ENCODE peak calls at places on chromosomes 3 and 15, in five cellular contexts. One of them, this sample, is unnamed.

GRCh38 chr3:159273608-159274007 is 471.8 kb downstream of the MFSD1 start:
- DNase-seq in IMR-90: peak; percentile 43
- DNase-seq in testis: peak; percentile 54
- DNase-seq in left ventricle myocardium inferior: peak; percentile 22
- DNase-seq in lung: peak; percentile 44
- DNase-seq in this sample: no peak

GRCh38 chr15:50830477-50831354 is 65.2 kb upstream of the SPPL2A start:
- DNase-seq in testis: no peak
- DNase-seq in lung: no peak
- DNase-seq in left ventricle myocardium inferior: no peak
- DNase-seq in IMR-90: no peak
- DNase-seq in this sample: no peak

GRCh38 chr3:175398676-175399075 is 539.5 kb downstream of the NAALADL2 start:
- DNase-seq in left ventricle myocardium inferior: no peak
- DNase-seq in testis: no peak
- DNase-seq in IMR-90: peak; percentile 88
- DNase-seq in lung: no peak
- DNase-seq in this sample: no peak

GRCh38 chr15:82159922-82160321 is 102.6 kb downstream of the EFL1 start:
- DNase-seq in lung: no peak
- DNase-seq in IMR-90: peak; percentile 100
- DNase-seq in testis: no peak
- DNase-seq in left ventricle myocardium inferior: no peak
- DNase-seq in this sample: no peak

GRCh38 chr15:76177491-76178040 is 117.8 kb downstream of the TMEM266 start:
- DNase-seq in IMR-90: peak; percentile 17
- DNase-seq in lung: no peak
- DNase-seq in left ventricle myocardium inferior: peak; percentile 69
- DNase-seq in testis: no peak
- DNase-seq in this sample: peak; percentile 93

GRCh38 chr3:37729119-37729518 is 132.6 kb upstream of the CTDSPL start:
- DNase-seq in IMR-90: peak; percentile 18
- DNase-seq in lung: no peak
- DNase-seq in testis: no peak
- DNase-seq in left ventricle myocardium inferior: no peak
- DNase-seq in this sample: no peak

GRCh38 chr3:101574388-101575156 is 592 bp downstream of the PCNP start:
- DNase-seq in IMR-90: peak; percentile 62
- DNase-seq in lung: peak; percentile 65
- DNase-seq in left ventricle myocardium inferior: peak; percentile 43
- DNase-seq in testis: peak; percentile 68
- DNase-seq in this sample: peak; percentile 68

GRCh38 chr15:98286831-98287230 is 326.3 kb downstream of the ARRDC4 start:
- DNase-seq in lung: no peak
- DNase-seq in IMR-90: no peak
- DNase-seq in left ventricle myocardium inferior: no peak
- DNase-seq in testis: no peak
- DNase-seq in this sample: no peak

GRCh38 chr15:83710452-83710851 is 56.5 kb downstream of the ADAMTSL3 start:
- DNase-seq in left ventricle myocardium inferior: no peak
- DNase-seq in IMR-90: no peak
- DNase-seq in testis: no peak
- DNase-seq in lung: no peak
- DNase-seq in this sample: no peak

GRCh38 chr3:123147754-123148535 is 53.8 kb upstream of the SEC22A start:
- DNase-seq in lung: peak; percentile 51
- DNase-seq in IMR-90: no peak
- DNase-seq in testis: no peak
- DNase-seq in left ventricle myocardium inferior: no peak
- DNase-seq in this sample: no peak

GRCh38 chr3:31433679-31433992 is 99.1 kb upstream of the STT3B start:
- DNase-seq in left ventricle myocardium inferior: no peak
- DNase-seq in testis: no peak
- DNase-seq in IMR-90: no peak
- DNase-seq in lung: no peak
- DNase-seq in this sample: no peak

GRCh38 chr3:108054935-108055334 is 35.9 kb downstream of the CD47 start:
- DNase-seq in IMR-90: no peak
- DNase-seq in testis: no peak
- DNase-seq in lung: no peak
- DNase-seq in left ventricle myocardium inferior: no peak
- DNase-seq in this sample: no peak

GRCh38 chr3:178152010-178152409 is 384.2 kb upstream of the KCNMB2 start:
- DNase-seq in IMR-90: no peak
- DNase-seq in left ventricle myocardium inferior: no peak
- DNase-seq in lung: no peak
- DNase-seq in testis: no peak
- DNase-seq in this sample: no peak

GRCh38 chr3:100260081-100260684 is 609 bp upstream of the TBC1D23 start:
- DNase-seq in lung: peak; percentile 42
- DNase-seq in IMR-90: peak; percentile 51
- DNase-seq in testis: peak; percentile 46
- DNase-seq in left ventricle myocardium inferior: peak; percentile 47
- DNase-seq in this sample: peak; percentile 37

GRCh38 chr3:126498936-126499335 is 18.6 kb downstream of the UROC1 start:
- DNase-seq in testis: no peak
- DNase-seq in IMR-90: no peak
- DNase-seq in lung: no peak
- DNase-seq in left ventricle myocardium inferior: no peak
- DNase-seq in this sample: no peak

GRCh38 chr3:48187579-48188265 is 495 bp downstream of the CDC25A start:
- DNase-seq in IMR-90: no peak
- DNase-seq in lung: no peak
- DNase-seq in testis: no peak
- DNase-seq in left ventricle myocardium inferior: peak; percentile 35
- DNase-seq in this sample: peak; percentile 68

GRCh38 chr15:64351265-64351664 is 4.7 kb downstream of the CSNK1G1 start:
- DNase-seq in testis: no peak
- DNase-seq in lung: no peak
- DNase-seq in left ventricle myocardium inferior: no peak
- DNase-seq in IMR-90: peak; percentile 29
- DNase-seq in this sample: no peak

GRCh38 chr15:65405793-65406192 is 17.0 kb downstream of the IGDCC4 start:
- DNase-seq in testis: no peak
- DNase-seq in IMR-90: no peak
- DNase-seq in left ventricle myocardium inferior: no peak
- DNase-seq in lung: no peak
- DNase-seq in this sample: no peak

GRCh38 chr15:45120081-45120972 is 6.2 kb downstream of the DUOXA2 start:
- DNase-seq in lung: no peak
- DNase-seq in left ventricle myocardium inferior: no peak
- DNase-seq in testis: no peak
- DNase-seq in IMR-90: no peak
- DNase-seq in this sample: no peak

GRCh38 chr15:45123397-45123796 is 6.3 kb downstream of the DUOXA1 start:
- DNase-seq in left ventricle myocardium inferior: no peak
- DNase-seq in lung: no peak
- DNase-seq in testis: no peak
- DNase-seq in IMR-90: no peak
- DNase-seq in this sample: no peak

GRCh38 chr15:45121020-45121419 is 6.9 kb downstream of the DUOXA2 start:
- DNase-seq in left ventricle myocardium inferior: no peak
- DNase-seq in IMR-90: no peak
- DNase-seq in testis: no peak
- DNase-seq in lung: no peak
- DNase-seq in this sample: no peak

GRCh38 chr15:45121706-45122417 is 7.7 kb downstream of the DUOXA2 start:
- DNase-seq in left ventricle myocardium inferior: no peak
- DNase-seq in lung: no peak
- DNase-seq in testis: no peak
- DNase-seq in IMR-90: peak; percentile 89
- DNase-seq in this sample: no peak

DNA sequence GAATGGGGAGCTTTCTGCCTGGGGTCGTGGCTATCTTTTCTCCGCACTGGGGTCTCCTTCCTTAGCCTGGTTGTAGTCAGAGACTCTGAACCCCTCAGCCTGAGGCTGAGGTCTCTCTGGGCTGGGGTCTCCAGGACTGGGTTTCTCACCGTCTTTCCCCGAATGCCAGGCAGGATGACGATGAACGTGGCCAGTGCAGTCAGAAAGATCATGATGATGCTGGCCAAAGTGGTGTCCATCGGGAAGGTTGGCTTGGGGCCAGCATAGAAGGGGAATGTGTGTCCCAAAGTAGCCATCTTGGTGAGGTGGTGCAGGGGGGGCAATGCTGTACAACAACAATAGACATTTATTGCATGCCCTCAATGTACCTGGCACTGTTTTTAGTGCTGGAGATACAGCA is 7.0 kb downstream of the DUOXA1 start:
- DNase-seq in left ventricle myocardium inferior: no peak
- DNase-seq in IMR-90: no peak
- DNase-seq in lung: no peak
- DNase-seq in testis: no peak
- DNase-seq in this sample: no peak
- H3K27me3 ChIP-seq in left ventricle myocardium inferior: peaks cover 81% of the 10 kb centered on the region
- H3K27me3 ChIP-seq in IMR-90: peaks cover 22% of the 10 kb centered on the region
- H3K27me3 ChIP-seq in lung: no peaks in the 10 kb centered on the region
- H3K27me3 ChIP-seq in testis: no peaks in the 10 kb centered on the region
- H3K27me3 ChIP-seq in this sample: no peaks in the 10 kb centered on the region

DNA sequence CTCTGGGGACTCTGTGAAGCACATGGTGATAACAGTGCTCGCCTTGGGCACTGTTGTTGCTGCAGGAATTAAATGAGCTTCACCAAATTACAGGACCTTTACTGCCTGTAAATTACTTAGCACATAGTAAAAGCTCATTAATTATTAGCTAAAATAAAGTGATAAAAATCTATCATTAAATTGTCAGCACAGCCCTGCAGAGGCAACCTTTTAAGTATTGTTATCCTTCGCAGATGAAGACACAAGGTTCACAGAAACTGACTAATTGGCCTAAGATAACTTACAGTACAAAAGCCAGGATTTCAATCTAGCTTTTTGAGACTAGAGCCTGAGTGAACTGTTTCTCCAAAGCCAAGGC is 96.0 kb downstream of the ST6GAL1 start:
- DNase-seq in IMR-90: no peak
- DNase-seq in left ventricle myocardium inferior: no peak
- DNase-seq in lung: no peak
- DNase-seq in testis: no peak
- DNase-seq in this sample: no peak
- H3K27ac ChIP-seq in IMR-90: no peak overlapping the region
- H3K27ac ChIP-seq in left ventricle myocardium inferior: no peak overlapping the region
- H3K27ac ChIP-seq in lung: no peak overlapping the region
- H3K27ac ChIP-seq in testis: no peak overlapping the region
- H3K27ac ChIP-seq in this sample: no peak overlapping the region

GRCh38 chr3:143525408-143525807 is 322.9 kb downstream of the SLC9A9 start:
- DNase-seq in left ventricle myocardium inferior: no peak
- DNase-seq in IMR-90: peak; percentile 1
- DNase-seq in testis: no peak
- DNase-seq in lung: no peak
- DNase-seq in this sample: no peak

GRCh38 chr3:143526016-143526540 is 322.2 kb downstream of the SLC9A9 start:
- DNase-seq in testis: no peak
- DNase-seq in left ventricle myocardium inferior: no peak
- DNase-seq in lung: no peak
- DNase-seq in IMR-90: no peak
- DNase-seq in this sample: no peak

GRCh38 chr3:143521803-143522202 is 326.5 kb downstream of the SLC9A9 start:
- DNase-seq in IMR-90: no peak
- DNase-seq in left ventricle myocardium inferior: no peak
- DNase-seq in lung: no peak
- DNase-seq in testis: no peak
- DNase-seq in this sample: no peak
- H3K27me3 ChIP-seq in IMR-90: no peaks in the 10 kb centered on the region
- H3K27me3 ChIP-seq in left ventricle myocardium inferior: no peaks in the 10 kb centered on the region
- H3K27me3 ChIP-seq in lung: no peaks in the 10 kb centered on the region
- H3K27me3 ChIP-seq in testis: no peaks in the 10 kb centered on the region
- H3K27me3 ChIP-seq in this sample: no peaks in the 10 kb centered on the region

GRCh38 chr15:71916834-71917233 is 106.5 kb downstream of the NR2E3 start:
- DNase-seq in lung: no peak
- DNase-seq in testis: no peak
- DNase-seq in left ventricle myocardium inferior: no peak
- DNase-seq in IMR-90: no peak
- DNase-seq in this sample: no peak

GRCh38 chr15:71914092-71914491 is 103.7 kb downstream of the NR2E3 start:
- DNase-seq in lung: no peak
- DNase-seq in IMR-90: no peak
- DNase-seq in left ventricle myocardium inferior: no peak
- DNase-seq in testis: no peak
- DNase-seq in this sample: no peak
- H3K27ac ChIP-seq in lung: no peak overlapping the region
- H3K27ac ChIP-seq in IMR-90: no peak overlapping the region
- H3K27ac ChIP-seq in left ventricle myocardium inferior: no peak overlapping the region
- H3K27ac ChIP-seq in testis: no peak overlapping the region
- H3K27ac ChIP-seq in this sample: no peak overlapping the region

GRCh38 chr3:184384856-184385422 is 5.1 kb downstream of the CHRD start:
- DNase-seq in testis: no peak
- DNase-seq in lung: no peak
- DNase-seq in IMR-90: no peak
- DNase-seq in left ventricle myocardium inferior: no peak
- DNase-seq in this sample: no peak

GRCh38 chr3:184382326-184383032 is 2.6 kb downstream of the CHRD start:
- DNase-seq in left ventricle myocardium inferior: no peak
- DNase-seq in lung: no peak
- DNase-seq in testis: no peak
- DNase-seq in IMR-90: no peak
- DNase-seq in this sample: no peak

GRCh38 chr3:184384342-184384741 is 4.5 kb downstream of the CHRD start:
- DNase-seq in testis: no peak
- DNase-seq in IMR-90: no peak
- DNase-seq in left ventricle myocardium inferior: no peak
- DNase-seq in lung: no peak
- DNase-seq in this sample: no peak

GRCh38 chr3:184381261-184382224 is 1.7 kb downstream of the CHRD start:
- DNase-seq in lung: no peak
- DNase-seq in left ventricle myocardium inferior: peak; percentile 60
- DNase-seq in testis: no peak
- DNase-seq in IMR-90: no peak
- DNase-seq in this sample: peak; percentile 83

DNA sequence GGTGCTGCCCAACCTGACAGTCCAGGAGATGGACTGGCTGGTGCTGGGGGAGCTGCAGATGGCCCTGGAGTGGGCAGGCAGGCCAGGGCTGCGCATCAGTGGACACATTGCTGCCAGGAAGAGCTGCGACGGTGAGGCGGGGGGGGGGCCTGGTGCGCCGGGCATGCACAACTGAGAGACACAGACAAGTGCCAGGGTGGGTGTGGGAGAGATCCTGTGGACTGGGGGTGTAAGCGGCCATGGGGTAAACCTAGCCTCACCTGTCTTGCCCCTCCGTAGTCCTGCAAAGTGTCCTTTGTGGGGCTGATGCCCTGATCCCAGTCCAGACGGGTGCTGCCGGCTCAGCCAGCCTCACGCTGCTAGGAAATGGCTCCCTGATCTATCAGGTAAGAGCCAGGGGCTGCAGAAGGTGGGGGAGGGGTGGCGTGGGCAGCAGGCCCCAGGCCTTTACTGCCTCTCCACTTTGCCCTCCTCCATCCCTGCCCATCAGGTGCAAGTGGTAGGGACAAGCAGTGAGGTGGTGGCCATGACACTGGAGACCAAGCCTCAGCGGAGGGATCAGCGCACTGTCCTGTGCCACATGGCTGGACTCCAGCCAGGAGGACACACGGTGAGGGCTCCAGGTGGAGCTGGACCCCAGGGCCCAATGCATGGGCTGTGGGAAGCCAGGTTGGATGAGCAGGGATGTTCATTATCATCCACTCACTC is 3.3 kb downstream of the CHRD start:
- DNase-seq in IMR-90: no peak
- DNase-seq in testis: no peak
- DNase-seq in lung: no peak
- DNase-seq in left ventricle myocardium inferior: no peak
- DNase-seq in this sample: no peak
- H3K27me3 ChIP-seq in IMR-90: peaks cover 72% of the 10 kb centered on the region
- H3K27me3 ChIP-seq in testis: no peaks in the 10 kb centered on the region
- H3K27me3 ChIP-seq in lung: peaks cover 3% of the 10 kb centered on the region
- H3K27me3 ChIP-seq in left ventricle myocardium inferior: peaks cover 77% of the 10 kb centered on the region
- H3K27me3 ChIP-seq in this sample: no peaks in the 10 kb centered on the region

GRCh38 chr3:43919067-43919466 is 228.3 kb downstream of the ABHD5 start:
- DNase-seq in testis: no peak
- DNase-seq in left ventricle myocardium inferior: no peak
- DNase-seq in IMR-90: no peak
- DNase-seq in lung: no peak
- DNase-seq in this sample: no peak
- H3K27ac ChIP-seq in testis: no peak overlapping the region
- H3K27ac ChIP-seq in left ventricle myocardium inferior: no peak overlapping the region
- H3K27ac ChIP-seq in IMR-90: no peak overlapping the region
- H3K27ac ChIP-seq in lung: no peak overlapping the region
- H3K27ac ChIP-seq in this sample: no peak overlapping the region